ENCODE peak calls at places on chromosomes 2 and 18, in five cellular contexts. B is PC-9, Y is AG04450, E is choroid plexus epithelial cell, G is PC-3. L is an unnamed sample.

GRCh38 chr18:58661423-58661822 is 9.8 kb upstream of the MALT1 start:
- DNase-seq in B (no peak), Y (no peak), E (peak; percentile 62), G (peak; percentile 20), L (peak; percentile 27)

GRCh38 chr2:26184555-26185303 is 11.8 kb downstream of the GAREM2 start:
- DNase-seq in B (no peak), Y (peak; percentile 45), E (peak; percentile 88), G (no peak), L (peak; percentile 76)

GRCh38 chr2:43236256-43236655 is 9.8 kb upstream of the ZFP36L2 start:
- DNase-seq in B (no peak), Y (no peak), E (no peak), G (no peak), L (no peak)

GRCh38 chr2:201182650-201183372 is at the start of gene CASP10:
- DNase-seq in B (peak; percentile 80), Y (no peak), E (peak; percentile 86), G (peak; percentile 64), L (peak; percentile 91)

GRCh38 chr18:23971656-23972230 is 42.8 kb upstream of the TTC39C start:
- DNase-seq in B (no peak), Y (no peak), E (no peak), G (peak; percentile 20), L (peak; percentile 46)

GRCh38 chr2:134468093-134468640 is 214.3 kb downstream of the MGAT5 start:
- DNase-seq in B (no peak), Y (no peak), E (no peak), G (no peak), L (no peak)

GRCh38 chr2:182915369-182916326 is 49.2 kb upstream of the FRZB start:
- DNase-seq in B (peak; percentile 83), Y (peak; percentile 59), E (peak; percentile 94), G (peak; percentile 79), L (peak; percentile 82)

GRCh38 chr2:232770207-232770606 is 6.2 kb downstream of the KCNJ13 start:
- DNase-seq in B (no peak), Y (no peak), E (peak; percentile 7), G (no peak), L (no peak)

GRCh38 chr2:212145111-212145510 is 393.5 kb downstream of the ERBB4 start:
- DNase-seq in B (no peak), Y (no peak), E (peak; percentile 77), G (peak; percentile 15), L (peak; percentile 60)

GRCh38 chr18:33716061-33716683 is 138.2 kb downstream of the ASXL3 start:
- DNase-seq in B (no peak), Y (no peak), E (no peak), G (no peak), L (peak; percentile 46)

GRCh38 chr2:26801342-26801741 is 15.5 kb downstream of the CENPA start:
- DNase-seq in B (no peak), Y (no peak), E (no peak), G (peak; percentile 9), L (no peak)

DNA sequence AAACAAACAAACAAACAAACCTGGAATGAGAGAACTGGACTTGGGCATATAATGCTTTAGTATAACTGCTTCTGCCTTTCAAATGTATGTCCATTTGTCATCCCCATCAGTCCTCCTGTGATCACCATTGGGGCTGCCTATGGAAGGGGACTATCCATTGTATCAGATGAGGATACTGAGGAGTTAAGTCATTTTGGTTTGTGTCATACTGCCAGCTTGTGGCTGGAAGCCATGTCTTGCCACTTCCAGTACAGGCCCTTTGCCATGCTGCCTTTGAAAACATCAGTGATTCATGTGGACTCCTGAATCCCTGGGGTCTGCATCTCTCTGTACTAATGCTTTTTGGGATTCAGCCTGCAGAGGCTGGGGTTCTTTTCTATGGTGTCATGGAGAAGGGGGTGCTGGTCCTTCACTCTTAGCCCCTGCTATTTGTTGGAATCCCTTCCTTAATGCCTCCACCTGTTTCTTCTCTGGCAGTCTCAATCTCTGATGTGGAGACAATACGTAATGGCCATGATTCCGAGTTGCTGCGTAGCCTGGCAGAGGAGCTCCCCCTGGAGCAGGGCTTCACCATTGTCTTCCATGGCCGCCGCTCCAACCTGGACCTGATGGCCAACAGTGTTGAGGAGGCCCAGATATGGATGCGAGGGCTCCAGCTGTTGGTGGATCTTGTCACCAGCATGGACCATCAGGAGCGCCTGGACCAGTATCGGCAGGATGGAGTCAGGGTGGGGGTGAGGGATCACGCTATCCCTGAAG is 10.6 kb downstream of the PLCD4 start:
- DNase-seq in B (no peak), Y (no peak), E (no peak), G (peak; percentile 49), L (peak; percentile 30)
- TF ChIP-seq CTCF in B (no peak), Y (no peak), E (no peak), G (peak; percentile 44), L (peak; percentile 43)

GRCh38 chr2:80259292-80259691 is 45.3 kb downstream of the LRRTM1 start:
- DNase-seq in B (no peak), Y (no peak), E (no peak), G (no peak), L (no peak)
- H3K4me3 ChIP-seq in B (no peak overlapping the region), Y (no peak overlapping the region), E (no peak overlapping the region), G (no peak overlapping the region), L (no peak overlapping the region)

GRCh38 chr2:176134978-176135575 is 5.6 kb downstream of the HOXD8 start:
- DNase-seq in B (no peak), Y (no peak), E (peak; percentile 19), G (peak; percentile 28), L (no peak)
- TF ChIP-seq CTCF in B (no peak), Y (no peak), E (no peak), G (no peak), L (no peak)

GRCh38 chr2:239928457-239929350 is 96.4 kb downstream of the NDUFA10 start:
- DNase-seq in B (no peak), Y (no peak), E (no peak), G (no peak), L (no peak)
- H3K4me3 ChIP-seq in B (no peak overlapping the region), Y (no peak overlapping the region), E (no peak overlapping the region), G (no peak overlapping the region), L (no peak overlapping the region)

DNA sequence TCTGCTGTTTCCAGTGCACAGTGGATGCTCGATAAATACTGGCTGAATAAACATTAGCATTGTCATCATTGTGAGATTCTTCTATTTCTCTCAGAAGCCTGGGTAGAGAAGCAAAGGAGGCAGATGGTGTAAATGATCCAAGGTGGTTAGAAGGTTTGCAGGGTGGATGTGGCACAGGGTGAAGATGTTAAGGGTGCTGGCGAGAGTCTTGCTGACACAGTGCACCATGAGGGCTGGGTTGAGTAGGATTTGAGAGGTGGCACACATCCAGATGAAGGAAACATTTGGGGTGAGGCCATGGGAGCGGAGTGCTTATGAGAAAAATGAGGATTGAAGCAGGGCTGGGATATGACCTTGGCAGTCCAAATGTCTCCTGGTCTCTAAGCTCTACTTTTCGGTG is 17.8 kb upstream of the CPO start:
- DNase-seq in B (no peak), Y (no peak), E (no peak), G (no peak), L (no peak)
- TF ChIP-seq CTCF in B (no peak), Y (no peak), E (no peak), G (no peak), L (no peak)

DNA sequence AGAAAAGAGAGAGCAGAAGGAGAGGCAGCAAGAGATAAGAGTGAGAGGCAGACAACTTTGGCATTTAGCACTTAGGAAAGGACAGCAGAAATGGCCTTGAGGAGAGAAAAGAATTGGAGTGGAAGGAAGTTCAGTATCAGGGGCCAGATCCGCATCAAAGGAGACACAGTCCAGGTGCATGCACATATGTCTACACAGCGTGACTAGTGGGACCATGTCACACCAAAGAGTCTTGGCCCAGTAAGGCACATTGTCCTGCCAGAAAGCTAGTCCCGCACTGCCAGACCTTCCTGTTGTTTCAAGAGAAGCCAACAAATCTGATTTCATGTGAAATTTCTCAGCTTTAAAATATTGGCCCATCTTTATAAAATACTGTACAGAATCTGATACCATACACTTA is 8.5 kb upstream of the STK39 start:
- DNase-seq in B (no peak), Y (no peak), E (no peak), G (no peak), L (no peak)
- H3K4me3 ChIP-seq in B (no peak overlapping the region), Y (no peak overlapping the region), E (no peak overlapping the region), G (no peak overlapping the region), L (no peak overlapping the region)

DNA sequence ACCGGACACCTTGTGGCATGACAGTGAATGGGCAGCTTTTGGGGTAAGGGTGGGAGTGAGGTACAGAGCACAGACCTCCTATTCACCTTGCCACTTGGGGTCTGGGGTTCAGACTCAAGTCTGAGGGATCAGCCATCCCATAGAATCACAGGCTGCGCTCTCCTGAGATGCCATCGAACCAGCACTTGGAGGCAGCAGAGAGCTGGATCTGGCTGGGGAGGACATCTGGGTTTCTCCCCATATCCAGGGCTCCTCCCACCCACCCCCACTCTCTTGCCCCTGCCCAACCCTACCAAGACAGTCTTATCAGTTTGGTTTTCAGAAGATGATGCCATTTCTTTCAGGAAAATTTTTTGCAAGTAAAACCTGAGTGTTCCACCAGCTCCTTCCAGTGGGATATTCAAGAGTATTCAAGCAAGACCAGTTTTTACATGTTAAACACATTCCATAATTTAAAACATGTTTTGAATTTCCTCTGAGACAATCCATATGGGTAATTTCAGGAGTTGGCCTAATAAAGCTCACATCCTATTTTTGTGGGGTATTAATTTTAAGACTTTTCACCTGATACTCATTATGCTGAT is 29.2 kb upstream of the TEX44 start:
- DNase-seq in B (no peak), Y (peak; percentile 18), E (peak; percentile 73), G (peak; percentile 65), L (peak; percentile 71)
- TF ChIP-seq CTCF in B (peak; percentile 62), Y (peak; percentile 77), E (peak; percentile 87), G (peak; percentile 62), L (peak; percentile 83)

DNA sequence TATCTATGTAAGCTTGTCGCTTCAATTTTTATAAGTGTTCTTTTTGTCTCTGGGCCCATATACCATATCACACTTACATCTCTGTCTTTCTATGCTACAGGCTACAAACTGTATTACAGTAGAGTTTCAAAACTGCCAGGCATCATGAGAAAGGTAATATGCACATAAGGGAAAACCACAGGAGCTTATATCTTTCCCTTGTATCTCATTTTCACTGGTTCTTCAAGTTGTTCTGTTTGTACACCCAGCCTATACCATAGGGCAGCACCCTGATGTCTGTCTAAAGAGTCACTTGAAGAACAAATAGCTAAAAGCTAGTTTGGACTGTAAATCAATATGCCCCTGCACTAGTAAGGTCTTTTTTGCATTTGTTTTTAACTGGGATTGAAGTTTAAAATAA is 366.7 kb downstream of the FIGN start:
- DNase-seq in B (no peak), Y (no peak), E (no peak), G (no peak), L (no peak)
- H3K4me3 ChIP-seq in B (no peak overlapping the region), Y (no peak overlapping the region), E (no peak overlapping the region), G (no peak overlapping the region), L (no peak overlapping the region)

L was measured in epithelial cell of esophagus.